ENCODE peak calls at places on chromosomes 11 and 22, in five cellular contexts. D, V, S, A and O are unnamed samples.

GRCh38 chr11:19392321-19392720 is 151.6 kb upstream of the E2F8 start:
- DNase-seq in D (no peak), V (no peak), S (peak), A (no peak), O (no peak)

GRCh38 chr22:22802346-22802970 is 85.2 kb upstream of the IGLL5 start:
- DNase-seq in D (no peak), V (no peak), S (peak), A (no peak), O (no peak)

GRCh38 chr11:27861706-27862430 is 161.6 kb upstream of the BDNF start:
- DNase-seq in D (no peak), V (no peak), S (no peak), A (no peak), O (no peak)

GRCh38 chr22:46008836-46009596 is 32.1 kb upstream of the WNT7B start:
- DNase-seq in D (no peak), V (no peak), S (peak), A (peak), O (no peak)

GRCh38 chr11:114846040-114846791 is 167.9 kb downstream of the NXPE2 start:
- DNase-seq in D (no peak), V (no peak), S (no peak), A (no peak), O (no peak)

GRCh38 chr11:134377876-134378275 is 34.2 kb downstream of the B3GAT1 start:
- DNase-seq in D (no peak), V (no peak), S (no peak), A (no peak), O (no peak)

GRCh38 chr11:17161515-17161914 is 46.3 kb downstream of the PIK3C2A start:
- DNase-seq in D (no peak), V (no peak), S (no peak), A (no peak), O (no peak)

GRCh38 chr11:69243496-69244200 is 50.3 kb upstream of the MYEOV start:
- DNase-seq in D (no peak), V (peak), S (no peak), A (no peak), O (peak)

GRCh38 chr11:41921991-41922390 is 462.5 kb upstream of the LRRC4C start:
- DNase-seq in D (no peak), V (no peak), S (no peak), A (no peak), O (no peak)

GRCh38 chr11:690738-691633 is 4.0 kb downstream of the DEAF1 start:
- DNase-seq in D (no peak), V (peak), S (no peak), A (no peak), O (no peak)

GRCh38 chr11:65026810-65027209 is 429 bp upstream of the SNX15 start:
- DNase-seq in D (no peak), V (no peak), S (no peak), A (no peak), O (no peak)

GRCh38 chr22:34296456-34296855 is 376.2 kb upstream of the LARGE1 start:
- DNase-seq in D (no peak), V (no peak), S (no peak), A (no peak), O (no peak)

GRCh38 chr11:46391578-46392420 is at the start of gene CHRM4:
- DNase-seq in D (peak), V (no peak), S (peak), A (no peak), O (no peak)

GRCh38 chr22:43777204-43777671 is 34.9 kb downstream of the EFCAB6 start:
- DNase-seq in D (no peak), V (no peak), S (no peak), A (no peak), O (no peak)

GRCh38 chr11:17498058-17498457 is 21.4 kb upstream of the ABCC8 start:
- DNase-seq in D (no peak), V (peak), S (no peak), A (no peak), O (no peak)

GRCh38 chr22:39663751-39664150 is 93.2 kb downstream of the CACNA1I start:
- DNase-seq in D (no peak), V (peak), S (no peak), A (no peak), O (no peak)

GRCh38 chr11:18765554-18765953 is 26.0 kb downstream of the PTPN5 start:
- DNase-seq in D (no peak), V (no peak), S (no peak), A (no peak), O (no peak)

GRCh38 chr11:73011126-73011817 is 130.8 kb downstream of the FCHSD2 start:
- DNase-seq in D (no peak), V (no peak), S (no peak), A (no peak), O (no peak)

GRCh38 chr11:60657880-60658279 is 41.5 kb upstream of the MS4A8 start:
- DNase-seq in D (no peak), V (peak), S (no peak), A (no peak), O (no peak)
- TF ChIP-seq CTCF in D (no peak), V (no peak), S (no peak), A (no peak), O (no peak)

DNA sequence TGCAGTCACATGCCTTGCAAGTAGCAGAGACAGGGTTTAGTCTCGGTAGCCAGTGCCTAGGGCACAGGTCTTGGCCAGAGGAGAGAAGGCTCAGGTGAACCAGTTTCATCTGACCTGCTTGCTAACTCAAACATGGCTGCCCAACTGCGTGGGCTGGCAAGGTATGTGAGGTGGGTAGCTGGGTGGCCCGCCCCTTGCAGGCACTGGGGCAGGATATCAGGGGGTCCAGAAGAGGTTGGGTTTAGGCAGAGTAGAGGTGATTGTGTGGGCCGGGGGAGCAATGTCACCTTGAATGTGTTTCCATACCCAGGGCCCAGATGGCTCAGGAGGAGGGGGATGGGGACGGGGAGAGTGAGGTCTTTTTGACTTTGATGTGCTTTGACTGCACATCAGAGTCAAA is 37.7 kb downstream of the ST3GAL4 start:
- DNase-seq in D (no peak), V (no peak), S (peak), A (peak), O (no peak)
- H3K27ac ChIP-seq in D (no peak), V (no peak), S (no peak), A (no peak), O (no peak)

GRCh38 chr11:3685923-3686322 is 14.7 kb upstream of the CHRNA10 start:
- DNase-seq in D (no peak), V (no peak), S (no peak), A (no peak), O (no peak)

GRCh38 chr11:3686751-3687150 is 15.6 kb upstream of the CHRNA10 start:
- DNase-seq in D (no peak), V (no peak), S (no peak), A (no peak), O (no peak)

GRCh38 chr11:3684787-3685186 is 13.6 kb upstream of the CHRNA10 start:
- DNase-seq in D (no peak), V (no peak), S (no peak), A (no peak), O (no peak)

GRCh38 chr11:3684129-3684685 is 13.0 kb upstream of the CHRNA10 start:
- DNase-seq in D (no peak), V (no peak), S (no peak), A (no peak), O (no peak)

DNA sequence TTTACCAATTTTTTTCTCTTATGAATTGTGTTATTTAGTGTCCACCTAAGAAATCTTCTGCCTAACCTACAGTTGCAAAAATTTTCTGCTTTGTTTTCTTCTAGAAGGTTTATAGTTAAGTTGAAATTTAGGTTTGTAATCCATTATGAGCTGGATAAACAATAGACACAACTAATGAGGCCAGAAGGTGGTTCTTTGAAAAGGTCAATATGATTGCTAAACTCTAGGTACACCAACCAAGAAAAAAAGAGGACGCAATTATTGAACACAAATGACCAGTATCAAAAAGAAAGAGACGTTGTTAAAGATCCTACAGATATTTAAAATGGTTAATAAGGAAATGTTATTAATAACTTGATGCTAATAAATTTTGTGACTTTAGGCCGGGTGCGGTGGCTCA is 16.2 kb upstream of the CHRNA10 start:
- DNase-seq in D (no peak), V (no peak), S (no peak), A (no peak), O (no peak)
- TF ChIP-seq CTCF in D (no peak), V (no peak), S (no peak), A (no peak), O (no peak)

DNA sequence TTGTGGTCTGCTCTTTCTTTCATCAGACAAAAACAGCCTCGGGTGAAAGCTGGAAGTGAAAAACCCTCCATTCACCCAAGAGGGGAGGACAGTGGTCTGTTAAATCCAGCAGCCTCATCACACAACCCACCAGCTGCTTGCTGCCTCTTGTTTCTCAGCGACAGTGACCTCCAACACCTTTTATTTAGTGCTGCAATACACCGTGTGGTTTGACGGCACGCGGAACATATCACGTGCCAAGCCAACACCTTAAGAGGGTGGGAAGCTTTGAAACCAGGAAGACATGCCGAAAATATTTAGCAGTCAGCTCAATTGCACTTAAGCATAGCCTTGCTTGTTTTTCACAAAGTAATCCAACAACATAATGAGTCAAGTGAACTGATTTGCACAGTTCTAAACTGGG is 39.8 kb upstream of the POGLUT3 start:
- DNase-seq in D (no peak), V (peak), S (no peak), A (peak), O (no peak)
- H3K27ac ChIP-seq in D (no peak), V (no peak), S (no peak), A (peak), O (no peak)

GRCh38 chr22:38148252-38148651 is 33.4 kb downstream of the PLA2G6 start:
- DNase-seq in D (no peak), V (no peak), S (peak), A (peak), O (no peak)

GRCh38 chr22:38155703-38156102 is 25.9 kb downstream of the PLA2G6 start:
- DNase-seq in D (no peak), V (no peak), S (no peak), A (no peak), O (no peak)

GRCh38 chr22:38153821-38154562 is 27.6 kb downstream of the PLA2G6 start:
- DNase-seq in D (no peak), V (no peak), S (peak), A (peak), O (peak)
- TF ChIP-seq CTCF in D (no peak), V (no peak), S (no peak), A (no peak), O (no peak)

DNA sequence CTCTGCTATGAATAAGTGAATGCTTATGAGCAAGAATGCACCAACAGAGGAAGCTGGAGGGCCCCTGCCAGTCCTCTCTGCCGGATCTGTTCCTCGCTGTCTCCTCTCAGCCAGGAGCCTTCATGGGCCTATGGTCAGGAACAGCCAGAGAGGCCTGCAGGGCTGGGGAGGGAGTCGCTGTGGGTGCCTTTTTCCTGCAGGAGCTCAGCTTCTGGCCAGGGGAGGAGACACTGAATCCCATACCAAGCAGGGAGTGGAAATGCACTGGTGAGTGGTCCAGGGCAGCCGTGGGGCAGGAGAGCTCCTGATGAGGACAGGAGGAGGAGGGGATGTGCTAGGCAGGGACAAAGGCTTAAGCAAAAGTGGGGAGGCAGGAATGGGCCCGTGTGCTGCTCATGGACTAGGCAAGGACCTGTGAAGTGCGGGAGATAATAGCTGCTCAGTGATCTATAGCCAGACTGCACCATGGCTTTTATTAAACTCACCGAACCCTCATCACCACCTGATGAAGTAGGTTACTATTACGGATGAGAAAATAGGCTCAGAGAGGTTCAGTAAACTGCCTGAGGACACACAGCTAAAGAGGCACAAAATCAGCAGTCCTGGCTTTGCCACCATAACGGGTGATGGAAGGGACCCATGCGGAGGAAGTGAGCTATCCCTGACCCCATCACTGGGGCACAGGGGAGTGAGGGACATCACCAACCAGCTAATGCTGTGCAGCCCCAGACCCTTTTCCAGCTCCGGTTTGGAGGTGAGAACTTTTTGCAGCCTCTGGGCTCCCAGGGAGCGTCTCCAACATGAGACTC is 7.1 kb upstream of the DERL3 start:
- DNase-seq in D (no peak), V (no peak), S (no peak), A (no peak), O (no peak)
- H3K27ac ChIP-seq in D (no peak), V (no peak), S (no peak), A (no peak), O (peak)

GRCh38 chr11:79484872-79485271 is 44.0 kb upstream of the TENM4 start:
- DNase-seq in D (no peak), V (no peak), S (no peak), A (no peak), O (no peak)

GRCh38 chr11:79486239-79486984 is 45.6 kb upstream of the TENM4 start:
- DNase-seq in D (no peak), V (no peak), S (no peak), A (no peak), O (no peak)

GRCh38 chr11:79485694-79486093 is 44.9 kb upstream of the TENM4 start:
- DNase-seq in D (no peak), V (no peak), S (no peak), A (no peak), O (no peak)

GRCh38 chr11:79488286-79488685 is 47.5 kb upstream of the TENM4 start:
- DNase-seq in D (no peak), V (no peak), S (no peak), A (no peak), O (no peak)

GRCh38 chr11:79487412-79487811 is 46.6 kb upstream of the TENM4 start:
- DNase-seq in D (no peak), V (no peak), S (no peak), A (no peak), O (no peak)
- TF ChIP-seq CTCF in D (no peak), V (no peak), S (no peak), A (no peak), O (no peak)

GRCh38 chr11:35163209-35163608 is 24.2 kb downstream of the CD44 start:
- DNase-seq in D (no peak), V (no peak), S (no peak), A (no peak), O (no peak)

GRCh38 chr11:35159111-35159510 is 20.1 kb downstream of the CD44 start:
- DNase-seq in D (no peak), V (no peak), S (no peak), A (no peak), O (no peak)

GRCh38 chr11:35162795-35163194 is 23.8 kb downstream of the CD44 start:
- DNase-seq in D (no peak), V (no peak), S (no peak), A (no peak), O (no peak)

GRCh38 chr11:35160248-35160820 is 21.4 kb downstream of the CD44 start:
- DNase-seq in D (no peak), V (no peak), S (no peak), A (no peak), O (no peak)

GRCh38 chr11:35160902-35161585 is 22.1 kb downstream of the CD44 start:
- DNase-seq in D (no peak), V (no peak), S (no peak), A (no peak), O (no peak)
- H3K27ac ChIP-seq in D (no peak), V (no peak), S (peak), A (peak), O (no peak)